ENCODE peak calls at places on chromosomes 7 and 10, in seven cellular contexts. One of them, this sample, is unnamed.

GRCh38 chr10:14826430-14826829 is 11.4 kb downstream of the CDNF start:
- DNase-seq in heart left ventricle: no peak
- DNase-seq in amniotic epithelial cell: no peak
- DNase-seq in transverse colon: no peak
- DNase-seq in stimulated activated CD4-positive, alpha-beta T cell treated with anti-CD3 and anti-CD28 coated beads, Interleukin-12 subunit alpha, Interleukin-12 subunit beta, amount 100 ng/mL, for 48 hours: no peak
- DNase-seq in H54: no peak
- DNase-seq in HFFc6: no peak
- DNase-seq in this sample: no peak

GRCh38 chr10:51629969-51630617 is 69.3 kb downstream of the CSTF2T start:
- DNase-seq in amniotic epithelial cell: no peak
- DNase-seq in transverse colon: no peak
- DNase-seq in heart left ventricle: peak; percentile 22
- DNase-seq in HFFc6: no peak
- DNase-seq in stimulated activated CD4-positive, alpha-beta T cell treated with anti-CD3 and anti-CD28 coated beads, Interleukin-12 subunit alpha, Interleukin-12 subunit beta, amount 100 ng/mL, for 48 hours: no peak
- DNase-seq in H54: no peak
- DNase-seq in this sample: peak; percentile 54

GRCh38 chr7:156620246-156620775 is 20.3 kb upstream of the RNF32 start:
- DNase-seq in HFFc6: no peak
- DNase-seq in heart left ventricle: no peak
- DNase-seq in amniotic epithelial cell: no peak
- DNase-seq in H54: no peak
- DNase-seq in transverse colon: no peak
- DNase-seq in stimulated activated CD4-positive, alpha-beta T cell treated with anti-CD3 and anti-CD28 coated beads, Interleukin-12 subunit alpha, Interleukin-12 subunit beta, amount 100 ng/mL, for 48 hours: no peak
- DNase-seq in this sample: no peak

GRCh38 chr10:69943292-69943820 is 109.3 kb upstream of the MACROH2A2 start:
- DNase-seq in H54: no peak
- DNase-seq in stimulated activated CD4-positive, alpha-beta T cell treated with anti-CD3 and anti-CD28 coated beads, Interleukin-12 subunit alpha, Interleukin-12 subunit beta, amount 100 ng/mL, for 48 hours: no peak
- DNase-seq in heart left ventricle: no peak
- DNase-seq in HFFc6: no peak
- DNase-seq in transverse colon: no peak
- DNase-seq in amniotic epithelial cell: no peak
- DNase-seq in this sample: no peak

GRCh38 chr7:99386584-99387238 is 12.2 kb downstream of the ARPC1B start:
- DNase-seq in H54: no peak
- DNase-seq in heart left ventricle: no peak
- DNase-seq in stimulated activated CD4-positive, alpha-beta T cell treated with anti-CD3 and anti-CD28 coated beads, Interleukin-12 subunit alpha, Interleukin-12 subunit beta, amount 100 ng/mL, for 48 hours: no peak
- DNase-seq in transverse colon: no peak
- DNase-seq in amniotic epithelial cell: peak; percentile 62
- DNase-seq in HFFc6: peak; percentile 48
- DNase-seq in this sample: peak; percentile 47

GRCh38 chr10:114603943-114604342 is 54.1 kb downstream of the ABLIM1 start:
- DNase-seq in H54: no peak
- DNase-seq in transverse colon: peak; percentile 54
- DNase-seq in heart left ventricle: peak; percentile 58
- DNase-seq in stimulated activated CD4-positive, alpha-beta T cell treated with anti-CD3 and anti-CD28 coated beads, Interleukin-12 subunit alpha, Interleukin-12 subunit beta, amount 100 ng/mL, for 48 hours: no peak
- DNase-seq in HFFc6: no peak
- DNase-seq in amniotic epithelial cell: peak; percentile 18
- DNase-seq in this sample: no peak

GRCh38 chr10:116802876-116803275 is 46.4 kb upstream of the ENO4 start:
- DNase-seq in transverse colon: no peak
- DNase-seq in H54: no peak
- DNase-seq in heart left ventricle: no peak
- DNase-seq in amniotic epithelial cell: no peak
- DNase-seq in HFFc6: no peak
- DNase-seq in stimulated activated CD4-positive, alpha-beta T cell treated with anti-CD3 and anti-CD28 coated beads, Interleukin-12 subunit alpha, Interleukin-12 subunit beta, amount 100 ng/mL, for 48 hours: no peak
- DNase-seq in this sample: no peak

GRCh38 chr10:6054884-6055283 is 7.3 kb downstream of the IL2RA start:
- DNase-seq in stimulated activated CD4-positive, alpha-beta T cell treated with anti-CD3 and anti-CD28 coated beads, Interleukin-12 subunit alpha, Interleukin-12 subunit beta, amount 100 ng/mL, for 48 hours: no peak
- DNase-seq in HFFc6: no peak
- DNase-seq in amniotic epithelial cell: no peak
- DNase-seq in H54: no peak
- DNase-seq in transverse colon: no peak
- DNase-seq in heart left ventricle: no peak
- DNase-seq in this sample: no peak

GRCh38 chr7:25060487-25061055 is 64.5 kb downstream of the CYCS start:
- DNase-seq in heart left ventricle: no peak
- DNase-seq in amniotic epithelial cell: no peak
- DNase-seq in stimulated activated CD4-positive, alpha-beta T cell treated with anti-CD3 and anti-CD28 coated beads, Interleukin-12 subunit alpha, Interleukin-12 subunit beta, amount 100 ng/mL, for 48 hours: no peak
- DNase-seq in H54: no peak
- DNase-seq in transverse colon: no peak
- DNase-seq in HFFc6: no peak
- DNase-seq in this sample: no peak